ENCODE peak calls at places on chromosomes 13 and 19, in seven cellular contexts. O is transverse colon, H is dorsolateral prefrontal cortex, X is tibial artery, V is OCI-LY7, D is body of pancreas, B is A673. P is an unnamed sample.

GRCh38 chr13:41054212-41054877 is 7.0 kb upstream of the WBP4 start:
- DNase-seq in X (no peak), D (no peak), B (peak; percentile 77), O (peak; percentile 42), V (peak; percentile 84), H (no peak), P (no peak)

GRCh38 chr19:44553478-44554171 is 24.1 kb upstream of the CEACAM20 start:
- DNase-seq in B (no peak), H (no peak), V (no peak), X (no peak), O (no peak), D (no peak), P (no peak)

GRCh38 chr13:78147905-78148304 is 229.3 kb upstream of the EDNRB start:
- DNase-seq in D (no peak), O (no peak), H (no peak), X (no peak), B (no peak), V (no peak), P (no peak)

GRCh38 chr19:15213715-15214381 is 13.1 kb upstream of the NOTCH3 start:
- DNase-seq in B (no peak), X (peak; percentile 88), V (no peak), H (no peak), D (peak; percentile 53), O (no peak), P (no peak)

GRCh38 chr13:92135509-92135908 is 737.1 kb downstream of the GPC5 start:
- DNase-seq in B (no peak), D (no peak), X (no peak), V (no peak), O (no peak), H (no peak), P (no peak)

GRCh38 chr19:32223106-32223505 is 122.3 kb upstream of the ZNF507 start:
- DNase-seq in O (no peak), X (no peak), H (no peak), D (no peak), V (no peak), B (no peak), P (no peak)

GRCh38 chr13:110503979-110504499 is 57.5 kb downstream of the RAB20 start:
- DNase-seq in D (no peak), H (no peak), X (no peak), O (peak; percentile 52), V (no peak), B (no peak), P (no peak)

GRCh38 chr19:43675269-43675879 is 5.4 kb upstream of the PLAUR start:
- DNase-seq in H (no peak), O (peak; percentile 90), D (peak; percentile 53), B (no peak), V (no peak), X (no peak), P (no peak)

GRCh38 chr13:21579754-21580316 is 24.1 kb downstream of the MICU2 start:
- DNase-seq in H (no peak), D (no peak), X (no peak), V (peak; percentile 41), O (no peak), B (no peak), P (no peak)

GRCh38 chr19:17544418-17544817 is 11.0 kb upstream of the COLGALT1 start:
- DNase-seq in D (no peak), B (no peak), H (no peak), V (no peak), O (no peak), X (no peak), P (no peak)

GRCh38 chr13:92354583-92354982 is 872.0 kb upstream of the GPC6 start:
- DNase-seq in V (no peak), O (no peak), B (no peak), H (no peak), X (no peak), D (no peak), P (no peak)

GRCh38 chr19:29643361-29643935 is 21.8 kb upstream of the PLEKHF1 start:
- DNase-seq in X (no peak), V (no peak), H (no peak), B (no peak), D (no peak), O (no peak), P (no peak)

GRCh38 chr19:50371914-50372475 is 4.3 kb upstream of the NR1H2 start:
- DNase-seq in X (no peak), B (no peak), O (no peak), V (no peak), H (no peak), D (no peak), P (no peak)

GRCh38 chr19:17125728-17126677 is 50.4 kb downstream of the MYO9B start:
- DNase-seq in V (peak; percentile 67), B (no peak), X (peak; percentile 85), H (no peak), O (peak; percentile 68), D (peak; percentile 34), P (no peak)

GRCh38 chr19:29248332-29248844 is 35.4 kb upstream of the UQCRFS1 start:
- DNase-seq in D (no peak), V (no peak), B (no peak), X (no peak), H (no peak), O (no peak), P (no peak)

GRCh38 chr13:50672025-50672424 is 171.5 kb downstream of the DLEU7 start:
- DNase-seq in V (no peak), D (peak; percentile 56), B (no peak), H (no peak), O (no peak), X (peak; percentile 24), P (no peak)

GRCh38 chr13:78201411-78201810 is 282.8 kb upstream of the EDNRB start:
- DNase-seq in X (no peak), D (no peak), H (no peak), O (no peak), B (no peak), V (no peak), P (no peak)

GRCh38 chr13:71842003-71842402 is 25.0 kb downstream of the DACH1 start:
- DNase-seq in X (no peak), H (no peak), D (no peak), O (no peak), V (no peak), B (no peak), P (no peak)

GRCh38 chr13:49021953-49022352 is 46.2 kb downstream of the FNDC3A start:
- DNase-seq in H (no peak), D (no peak), V (no peak), B (no peak), O (no peak), X (no peak), P (no peak)

GRCh38 chr13:20441879-20442278 is 83.8 kb downstream of the CRYL1 start:
- DNase-seq in X (no peak), H (no peak), B (peak; percentile 19), O (no peak), D (no peak), V (no peak), P (no peak)

GRCh38 chr13:73837147-73837546 is 297.1 kb downstream of the KLF12 start:
- DNase-seq in O (no peak), V (no peak), H (no peak), D (no peak), B (no peak), X (no peak), P (no peak)

GRCh38 chr19:2719910-2720776 is 1.0 kb downstream of the DIRAS1 start:
- DNase-seq in B (peak; percentile 60), D (peak; percentile 61), X (no peak), O (no peak), V (no peak), H (no peak), P (no peak)

GRCh38 chr19:35043906-35044305 is 2.4 kb downstream of the HPN start:
- DNase-seq in D (peak; percentile 28), H (no peak), V (no peak), O (no peak), X (no peak), B (no peak), P (no peak)

GRCh38 chr19:35044317-35045117 is 3.0 kb downstream of the HPN start:
- DNase-seq in X (no peak), D (peak; percentile 73), H (no peak), B (peak; percentile 65), V (peak; percentile 56), O (peak; percentile 62), P (no peak)

GRCh38 chr19:35046461-35046860 is 4.9 kb downstream of the HPN start:
- DNase-seq in D (peak; percentile 60), O (no peak), H (no peak), X (no peak), V (no peak), B (no peak), P (no peak)

GRCh38 chr19:35042954-35043604 is 1.6 kb downstream of the HPN start:
- DNase-seq in X (no peak), V (no peak), D (no peak), B (no peak), H (no peak), O (no peak), P (no peak)

GRCh38 chr19:35045667-35046300 is 4.3 kb downstream of the HPN start:
- DNase-seq in D (peak; percentile 28), O (no peak), X (peak; percentile 39), V (peak; percentile 86), H (no peak), B (peak; percentile 62), P (no peak)
- TF ChIP-seq CTCF in D (no peak), O (peak; percentile 9), X (no peak), V (peak; percentile 76), H (peak; percentile 62), B (peak; percentile 31), P (peak; percentile 64)

GRCh38 chr13:46184277-46184699 is 2.3 kb upstream of the LCP1 start:
- DNase-seq in X (no peak), V (peak; percentile 87), O (peak; percentile 52), H (no peak), D (peak; percentile 39), B (peak; percentile 80), P (no peak)
- H3K4me3 ChIP-seq in X (no peak overlapping the region), V (peak overlapping the region; percentile 92), O (no peak overlapping the region), H (no peak overlapping the region), D (no peak overlapping the region), B (no peak overlapping the region), P (no peak overlapping the region)

GRCh38 chr13:37138917-37139316 is 33.5 kb upstream of the CSNK1A1L start:
- DNase-seq in D (no peak), H (no peak), O (no peak), V (no peak), X (no peak), B (no peak), P (no peak)

GRCh38 chr13:37139356-37139755 is 33.9 kb upstream of the CSNK1A1L start:
- DNase-seq in H (no peak), X (no peak), O (no peak), B (no peak), V (no peak), D (no peak), P (no peak)

GRCh38 chr13:37136187-37136586 is 30.7 kb upstream of the CSNK1A1L start:
- DNase-seq in X (no peak), V (no peak), D (no peak), H (no peak), O (no peak), B (no peak), P (no peak)

GRCh38 chr13:37136633-37137032 is 31.2 kb upstream of the CSNK1A1L start:
- DNase-seq in V (no peak), X (no peak), D (no peak), B (no peak), O (no peak), H (no peak), P (no peak)

GRCh38 chr13:37138169-37138568 is 32.7 kb upstream of the CSNK1A1L start:
- DNase-seq in V (no peak), B (peak; percentile 61), X (no peak), H (no peak), O (no peak), D (no peak), P (no peak)
- TF ChIP-seq CTCF in V (no peak), B (peak; percentile 41), X (no peak), H (no peak), O (no peak), D (no peak), P (peak; percentile 10)

GRCh38 chr13:29846475-29847256 is 3.8 kb downstream of the UBL3 start:
- DNase-seq in H (no peak), V (no peak), D (no peak), X (no peak), B (no peak), O (no peak), P (no peak)
- H3K4me3 ChIP-seq in H (peak overlapping the region; percentile 92), V (peak overlapping the region; percentile 41), D (no peak overlapping the region), X (peak overlapping the region; percentile 76), B (peak overlapping the region; percentile 49), O (peak overlapping the region; percentile 1), P (peak overlapping the region; percentile 59)